ENCODE peak calls at places on chromosomes 3 and 15, in five cellular contexts. A is Calu3, S is progenitor cell of endocrine pancreas, D is left ventricle myocardium inferior, J is mesothelial cell of epicardium. X is an unnamed sample.

GRCh38 chr3:28564211-28564610 is 215.6 kb upstream of the AZI2 start:
- DNase-seq in A (no peak), J (no peak), S (no peak), D (no peak), X (no peak)

GRCh38 chr3:9552252-9552999 is 1.2 kb downstream of the LHFPL4 start:
- DNase-seq in D (peak), J (peak), S (peak), A (no peak), X (peak)

GRCh38 chr15:49530106-49530505 is 90.5 kb downstream of the FAM227B start:
- DNase-seq in S (no peak), A (no peak), J (no peak), D (no peak), X (no peak)

GRCh38 chr15:52383100-52383588 is 87.5 kb upstream of the MYO5C start:
- DNase-seq in A (no peak), S (no peak), D (no peak), J (no peak), X (peak)

GRCh38 chr3:24145981-24146822 is 201.1 kb downstream of the NR1D2 start:
- DNase-seq in A (no peak), D (no peak), S (no peak), J (no peak), X (no peak)

GRCh38 chr3:140715035-140715434 is 37.2 kb downstream of the TRIM42 start:
- DNase-seq in S (no peak), D (no peak), A (peak), J (no peak), X (no peak)

GRCh38 chr3:125585595-125586223 is 9.6 kb downstream of the OSBPL11 start:
- DNase-seq in S (peak), J (no peak), A (peak), D (peak), X (peak)

GRCh38 chr15:89067751-89068150 is 20.5 kb upstream of the ABHD2 start:
- DNase-seq in J (no peak), D (no peak), S (no peak), A (no peak), X (no peak)

GRCh38 chr3:172188511-172188910 is 149.1 kb downstream of the FNDC3B start:
- DNase-seq in D (no peak), J (no peak), S (no peak), A (no peak), X (no peak)

GRCh38 chr3:189195302-189195701 is 23.5 kb downstream of the TPRG1 start:
- DNase-seq in D (no peak), J (no peak), S (no peak), A (no peak), X (no peak)

GRCh38 chr3:195173696-195174095 is 97.3 kb downstream of the XXYLT1 start:
- DNase-seq in S (no peak), A (no peak), D (no peak), J (no peak), X (no peak)

GRCh38 chr3:138046084-138046483 is 36.1 kb downstream of the CLDN18 start:
- DNase-seq in J (no peak), S (no peak), D (no peak), A (no peak), X (no peak)

GRCh38 chr3:127524300-127524896 is 66.1 kb downstream of the TPRA1 start:
- DNase-seq in A (no peak), S (no peak), J (no peak), D (no peak), X (no peak)

GRCh38 chr15:89495638-89496145 is 691 bp downstream of the RHCG start:
- DNase-seq in D (no peak), J (no peak), S (no peak), A (no peak), X (no peak)

GRCh38 chr3:107884719-107885460 is 205.9 kb downstream of the CD47 start:
- DNase-seq in S (no peak), A (no peak), J (no peak), D (no peak), X (no peak)

GRCh38 chr3:169104541-169104940 is 559.0 kb downstream of the MECOM start:
- DNase-seq in S (no peak), D (no peak), J (no peak), A (no peak), X (no peak)

GRCh38 chr3:134646086-134646485 is 4.7 kb downstream of the KY start:
- DNase-seq in S (no peak), A (no peak), D (no peak), J (no peak), X (no peak)

GRCh38 chr3:137150825-137151224 is 193.0 kb downstream of the IL20RB start:
- DNase-seq in D (no peak), A (no peak), J (no peak), S (no peak), X (no peak)

GRCh38 chr15:64622410-64623260 is 152.8 kb downstream of the RBPMS2 start:
- DNase-seq in J (no peak), S (no peak), A (no peak), D (no peak), X (peak)

GRCh38 chr15:63218114-63218808 is 28.9 kb downstream of the RAB8B start:
- DNase-seq in D (no peak), A (peak), J (no peak), S (no peak), X (no peak)

GRCh38 chr3:108485146-108485545 is 25.2 kb downstream of the MYH15 start:
- DNase-seq in S (no peak), D (no peak), A (no peak), J (no peak), X (no peak)

GRCh38 chr15:33780011-33780768 is 188.1 kb upstream of the CHRM5 start:
- DNase-seq in A (no peak), D (no peak), S (no peak), J (no peak), X (peak)

GRCh38 chr3:189983612-189984011 is 137.1 kb downstream of the P3H2 start:
- DNase-seq in S (no peak), J (no peak), D (no peak), A (no peak), X (no peak)

GRCh38 chr3:136952292-136952691 is 5.5 kb upstream of the IL20RB start:
- DNase-seq in A (no peak), S (no peak), D (no peak), J (no peak), X (no peak)

GRCh38 chr15:63944681-63944955 is 101.7 kb downstream of the DAPK2 start:
- DNase-seq in D (no peak), A (no peak), J (no peak), S (no peak), X (no peak)

GRCh38 chr3:9064853-9065252 is 101.6 kb upstream of the RAD18 start:
- DNase-seq in S (no peak), D (peak), J (no peak), A (no peak), X (no peak)

GRCh38 chr3:142694225-142694624 is 29.6 kb upstream of the TRPC1 start:
- DNase-seq in S (no peak), J (no peak), D (no peak), A (no peak), X (no peak)

GRCh38 chr3:194279701-194280360 is 71.3 kb downstream of the CPN2 start:
- DNase-seq in D (no peak), J (no peak), S (no peak), A (no peak), X (no peak)

GRCh38 chr3:38235466-38235865 is 30.1 kb upstream of the SLC22A13 start:
- DNase-seq in J (no peak), A (no peak), D (no peak), S (no peak), X (no peak)

GRCh38 chr3:69385723-69386483 is at the start of gene FRMD4B:
- DNase-seq in J (no peak), S (peak), A (peak), D (peak), X (peak)
- TF ChIP-seq CTCF in J (no peak), S (peak), A (no peak), D (peak), X (peak)

GRCh38 chr15:31328425-31328998 is 1.9 kb downstream of the KLF13 start:
- DNase-seq in D (peak), S (no peak), A (peak), J (no peak), X (peak)

GRCh38 chr15:31325976-31326728 is 483 bp upstream of the KLF13 start:
- DNase-seq in J (peak), A (peak), D (peak), S (peak), X (peak)

GRCh38 chr15:31326729-31327673 is at the start of gene KLF13:
- DNase-seq in D (peak), A (no peak), S (no peak), J (no peak), X (no peak)

GRCh38 chr15:31328999-31329639 is 2.5 kb downstream of the KLF13 start:
- DNase-seq in J (no peak), S (no peak), D (no peak), A (peak), X (no peak)

GRCh38 chr15:31327674-31328424 is 1.2 kb downstream of the KLF13 start:
- DNase-seq in D (peak), S (peak), J (no peak), A (peak), X (peak)
- TF ChIP-seq CTCF in D (peak), S (peak), J (no peak), A (no peak), X (no peak)

DNA sequence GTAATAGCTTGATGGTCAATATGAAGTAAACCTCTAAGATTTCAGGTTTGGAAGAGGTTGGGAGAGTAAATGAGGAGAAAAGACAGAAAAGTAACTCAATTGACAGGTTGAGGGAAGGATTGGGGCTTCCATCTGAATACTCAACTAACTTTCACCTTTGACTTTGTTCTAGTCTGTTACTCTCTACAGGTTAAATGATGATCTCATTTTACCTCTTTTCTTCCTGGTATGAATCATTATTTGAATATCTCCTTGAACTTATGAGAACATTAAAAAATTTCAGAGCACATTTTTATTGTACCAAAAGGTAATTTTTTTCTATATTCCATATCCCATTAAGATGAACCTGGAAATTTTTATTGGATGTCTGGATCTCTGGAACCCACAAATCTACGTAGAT is 87.9 kb upstream of the KCNH8 start:
- DNase-seq in A (no peak), S (no peak), D (no peak), J (no peak), X (no peak)
- TF ChIP-seq CTCF in A (no peak), S (no peak), D (no peak), J (no peak), X (no peak)

GRCh38 chr15:78739206-78739605 is 72.1 kb downstream of the ADAMTS7 start:
- DNase-seq in A (no peak), S (no peak), J (no peak), D (no peak), X (no peak)

GRCh38 chr15:78739996-78740903 is 71.0 kb downstream of the ADAMTS7 start:
- DNase-seq in A (peak), J (no peak), D (no peak), S (no peak), X (peak)

GRCh38 chr15:78737187-78737820 is 74.0 kb downstream of the ADAMTS7 start:
- DNase-seq in D (no peak), J (no peak), A (no peak), S (no peak), X (no peak)

DNA sequence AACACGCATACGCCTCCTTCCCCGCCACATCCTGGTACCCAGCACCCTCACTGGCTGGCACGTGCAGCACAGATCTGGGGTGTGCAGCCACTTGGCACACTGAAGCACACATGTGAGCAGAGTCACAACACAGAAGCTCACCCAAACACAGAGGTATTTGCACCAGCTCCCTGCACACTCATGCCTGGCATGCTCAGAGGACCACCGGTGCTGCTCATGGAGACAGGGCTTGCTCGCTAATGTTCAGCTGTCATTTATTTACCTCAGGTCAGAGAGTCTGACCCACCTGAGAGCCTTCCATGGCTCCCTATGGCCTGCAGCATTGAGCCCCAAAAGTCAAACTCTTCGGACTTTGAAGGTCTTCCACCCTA is 70.4 kb downstream of the ADAMTS7 start:
- DNase-seq in J (no peak), D (no peak), A (no peak), S (no peak), X (no peak)
- TF ChIP-seq CTCF in J (no peak), D (no peak), A (no peak), S (no peak), X (no peak)

GRCh38 chr3:99885851-99886250 is 68.2 kb downstream of the CMSS1 start:
- DNase-seq in A (no peak), D (no peak), S (no peak), J (no peak), X (no peak)
- TF ChIP-seq CTCF in A (no peak), D (no peak), S (no peak), J (no peak), X (no peak)

GRCh38 chr3:50503504-50503903 is at the start of gene CACNA2D2:
- DNase-seq in S (peak), A (peak), J (peak), D (peak), X (no peak)

GRCh38 chr3:50502225-50502583 is 1.2 kb downstream of the CACNA2D2 start:
- DNase-seq in S (no peak), D (no peak), A (no peak), J (no peak), X (no peak)

GRCh38 chr3:50503947-50504346 is 513 bp upstream of the CACNA2D2 start:
- DNase-seq in D (no peak), A (no peak), S (no peak), J (no peak), X (no peak)

GRCh38 chr3:50504681-50505080 is 1.2 kb upstream of the CACNA2D2 start:
- DNase-seq in J (no peak), D (no peak), S (no peak), A (no peak), X (no peak)

DNA sequence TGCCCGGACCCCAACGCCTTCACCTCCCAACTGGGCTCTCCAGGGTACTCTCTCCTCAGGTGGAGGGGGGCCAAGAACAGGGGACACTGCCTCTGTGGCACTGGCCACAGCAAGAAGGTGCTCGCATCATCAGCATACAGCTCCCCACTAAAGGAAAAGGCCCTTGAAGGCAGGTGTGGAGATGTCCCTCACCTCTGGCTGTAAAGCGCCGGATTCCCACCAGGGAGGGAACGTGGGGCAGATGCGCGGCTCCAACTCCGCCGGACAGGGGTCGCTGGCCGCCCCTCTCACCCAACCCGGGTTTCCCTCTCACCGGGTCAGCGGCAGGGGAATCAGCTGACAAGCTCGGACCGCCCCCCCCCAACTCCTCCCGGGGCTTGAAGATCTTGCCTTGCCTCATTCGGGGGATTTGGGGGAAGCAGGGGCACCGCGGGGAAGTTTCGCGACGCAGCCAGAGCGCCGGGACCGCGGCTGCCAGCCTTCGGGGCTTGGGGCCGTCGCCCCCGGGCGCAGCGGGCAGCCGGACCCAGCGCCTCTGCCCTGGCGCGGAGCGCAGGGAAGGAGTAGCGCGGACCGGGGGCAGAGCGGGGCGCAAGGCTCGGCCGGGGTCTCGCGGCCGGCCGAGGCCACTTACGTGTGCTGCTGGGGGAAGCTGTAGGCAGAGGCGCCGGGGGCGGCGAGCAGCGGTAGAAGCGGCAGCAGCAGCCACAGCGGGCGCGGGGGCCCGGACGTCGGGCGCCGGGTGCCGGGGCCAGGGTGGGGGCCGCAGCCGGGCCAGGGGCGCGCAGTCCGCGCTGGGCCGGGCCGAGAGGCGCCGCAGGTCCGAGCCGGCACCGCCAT is 630 bp downstream of the CACNA2D2 start:
- DNase-seq in S (peak), D (no peak), J (no peak), A (no peak), X (no peak)
- TF ChIP-seq CTCF in S (peak), D (no peak), J (no peak), A (no peak), X (no peak)

GRCh38 chr3:19046440-19046839 is 101.9 kb upstream of the KCNH8 start:
- DNase-seq in S (no peak), A (no peak), J (no peak), D (no peak), X (no peak)
- TF ChIP-seq CTCF in S (peak), A (no peak), J (no peak), D (peak), X (peak)

DNA sequence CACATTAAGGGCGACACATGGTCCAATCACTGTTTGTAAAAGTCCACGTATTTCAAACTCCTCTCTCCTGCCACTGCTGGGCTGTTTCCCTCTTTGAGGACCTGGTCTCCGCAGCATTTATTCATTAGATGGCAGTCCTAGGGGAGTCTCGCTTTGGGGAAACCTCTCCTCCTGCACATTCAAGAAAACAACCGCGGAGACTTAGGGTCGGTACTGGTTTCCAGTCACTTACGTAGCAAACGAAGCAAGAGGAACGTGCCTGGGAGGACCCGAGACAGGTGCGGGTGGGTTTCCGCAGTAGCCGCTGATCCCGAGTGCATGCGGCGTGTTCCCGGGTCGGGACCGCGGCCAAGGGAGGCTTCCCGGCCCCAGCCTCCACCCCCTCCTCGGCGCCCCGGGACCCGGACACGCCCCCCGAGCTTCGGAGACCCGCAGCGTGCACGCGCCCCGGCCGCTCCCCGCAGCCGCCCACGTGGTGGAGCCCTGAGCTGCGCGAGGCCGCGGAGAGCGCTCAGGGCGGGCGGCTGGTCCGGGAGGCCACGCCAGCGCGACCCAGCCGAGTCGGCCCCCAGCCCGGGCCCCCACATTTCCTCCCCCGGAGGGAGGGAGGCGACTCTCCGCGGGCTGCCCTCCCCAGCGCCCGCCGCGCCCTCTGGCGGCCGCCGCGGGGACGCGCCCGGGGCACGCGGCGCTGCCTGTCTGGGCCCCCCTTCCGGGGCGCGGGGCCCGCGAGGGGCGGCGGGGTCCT is 1.1 kb upstream of the IGF1R start:
- DNase-seq in A (peak), D (peak), J (peak), S (peak), X (peak)
- TF ChIP-seq CTCF in A (peak), D (peak), J (peak), S (peak), X (peak)

DNA sequence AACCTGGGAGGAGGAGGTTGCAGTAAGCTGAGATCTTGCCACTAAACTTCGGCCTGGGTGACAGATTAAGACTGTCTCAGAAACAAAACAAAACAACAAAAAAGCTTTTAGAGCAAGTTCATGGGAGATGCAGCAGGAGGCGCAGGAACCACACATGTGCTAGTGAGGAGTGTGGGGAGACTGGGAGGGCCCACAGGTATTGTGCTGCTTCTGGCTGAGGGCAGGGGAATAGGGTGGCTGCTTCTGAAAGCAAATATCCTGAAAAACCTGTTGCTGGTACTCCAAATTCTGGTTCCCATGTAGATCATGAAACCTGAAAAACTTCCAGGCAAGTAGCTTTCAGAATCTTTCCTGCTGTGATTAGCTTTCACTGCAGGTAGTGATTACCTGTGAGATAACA is 22.1 kb downstream of the TYRO3 start:
- DNase-seq in J (no peak), S (no peak), A (peak), D (no peak), X (no peak)
- TF ChIP-seq CTCF in J (peak), S (peak), A (no peak), D (no peak), X (peak)